ENCODE peak calls at places on chromosome 4, in four cellular contexts. B, Y, C and W are unnamed samples.

GRCh38 chr4:106852416-106852815 is 183.7 kb downstream of the DKK2 start:
- DNase-seq in B (no peak), Y (no peak), C (no peak), W (no peak)

GRCh38 chr4:182478475-182478874 is 235.3 kb downstream of the TENM3 start:
- DNase-seq in B (peak; percentile 40), Y (no peak), C (no peak), W (no peak)

GRCh38 chr4:146381263-146381872 is 140.4 kb downstream of the SLC10A7 start:
- DNase-seq in B (peak; percentile 18), Y (no peak), C (peak; percentile 90), W (no peak)

GRCh38 chr4:158006973-158007372 is 165.9 kb downstream of the GASK1B start:
- DNase-seq in B (no peak), Y (no peak), C (no peak), W (no peak)

GRCh38 chr4:169059294-169060201 is 49.5 kb upstream of the CBR4 start:
- DNase-seq in B (no peak), Y (no peak), C (no peak), W (no peak)

GRCh38 chr4:145755802-145756201 is 75.9 kb downstream of the C4orf51 start:
- DNase-seq in B (peak; percentile 9), Y (no peak), C (no peak), W (no peak)

GRCh38 chr4:53068755-53069154 is 206.6 kb downstream of the RASL11B start:
- DNase-seq in B (peak; percentile 85), Y (no peak), C (no peak), W (no peak)

GRCh38 chr4:153241970-153242847 is 38.0 kb downstream of the TRIM2 start:
- DNase-seq in B (peak; percentile 35), Y (no peak), C (no peak), W (no peak)

GRCh38 chr4:4859799-4860380 is 425 bp downstream of the MSX1 start:
- DNase-seq in B (peak; percentile 26), Y (no peak), C (no peak), W (no peak)

GRCh38 chr4:153374471-153374870 is 30.0 kb downstream of the MND1 start:
- DNase-seq in B (no peak), Y (no peak), C (no peak), W (no peak)

GRCh38 chr4:100828986-100829685 is 311.3 kb upstream of the EMCN start:
- DNase-seq in B (peak; percentile 53), Y (no peak), C (no peak), W (no peak)